ENCODE peak calls at places on chromosomes 3 and 15, in five cellular contexts. P is lung; I is H1; T is K562; B is CD8-positive, alpha-beta memory T cell. K is an unnamed sample.

GRCh38 chr3:169145551-169145950 is 518.0 kb downstream of the MECOM start:
- DNase-seq in P (no peak), I (no peak), T (no peak), B (no peak), K (no peak)

GRCh38 chr3:109355625-109356441 is 18.5 kb upstream of the DPPA4 start:
- DNase-seq in P (no peak), I (no peak), T (no peak), B (no peak), K (no peak)

GRCh38 chr15:68784206-68784605 is 36.5 kb downstream of the ANP32A start:
- DNase-seq in P (no peak), I (no peak), T (no peak), B (no peak), K (no peak)

GRCh38 chr3:27976933-27977332 is 254.8 kb upstream of the EOMES start:
- DNase-seq in P (no peak), I (no peak), T (no peak), B (no peak), K (no peak)

GRCh38 chr3:37520802-37521350 is 340.8 kb upstream of the CTDSPL start:
- DNase-seq in P (no peak), I (no peak), T (no peak), B (no peak), K (no peak)

GRCh38 chr15:73936588-73937312 is 10.5 kb downstream of the LOXL1 start:
- DNase-seq in P (no peak), I (no peak), T (no peak), B (no peak), K (no peak)

GRCh38 chr3:12993022-12993622 is 80.1 kb downstream of the IQSEC1 start:
- DNase-seq in P (no peak), I (peak; percentile 77), T (peak; percentile 70), B (peak; percentile 46), K (no peak)

GRCh38 chr3:139353920-139354556 is 10.2 kb downstream of the MRPS22 start:
- DNase-seq in P (no peak), I (no peak), T (peak; percentile 63), B (no peak), K (no peak)

GRCh38 chr3:128784228-128784627 is 58.2 kb downstream of the RAB7A start:
- DNase-seq in P (no peak), I (peak; percentile 83), T (peak; percentile 46), B (peak; percentile 52), K (peak; percentile 79)

GRCh38 chr3:69699183-69699582 is 40.1 kb upstream of the MITF start:
- DNase-seq in P (no peak), I (no peak), T (no peak), B (no peak), K (no peak)

GRCh38 chr3:145058483-145058882 is 1086.9 kb downstream of the DIPK2A start:
- DNase-seq in P (no peak), I (no peak), T (no peak), B (no peak), K (no peak)

GRCh38 chr15:46956456-46956855 is 760.8 kb upstream of the SEMA6D start:
- DNase-seq in P (no peak), I (no peak), T (no peak), B (no peak), K (peak; percentile 5)

GRCh38 chr15:94445529-94446160 is 214.3 kb downstream of the MCTP2 start:
- DNase-seq in P (no peak), I (no peak), T (no peak), B (no peak), K (no peak)

GRCh38 chr3:156694536-156694935 is 20.1 kb downstream of the TIPARP start:
- DNase-seq in P (no peak), I (no peak), T (no peak), B (no peak), K (no peak)

GRCh38 chr3:175805825-175806224 is 946.7 kb downstream of the NAALADL2 start:
- DNase-seq in P (no peak), I (no peak), T (no peak), B (no peak), K (no peak)

GRCh38 chr15:74365619-74366445 is 1.6 kb downstream of the CYP11A1 start:
- DNase-seq in P (no peak), I (peak; percentile 83), T (no peak), B (no peak), K (peak; percentile 65)

GRCh38 chr15:31302029-31302657 is 24.5 kb upstream of the KLF13 start:
- DNase-seq in P (peak; percentile 24), I (peak; percentile 39), T (no peak), B (no peak), K (peak; percentile 40)

GRCh38 chr15:68596691-68597090 is 17.9 kb downstream of the CORO2B start:
- DNase-seq in P (no peak), I (no peak), T (no peak), B (no peak), K (no peak)

GRCh38 chr3:142566096-142566495 is 12.4 kb downstream of the ATR start:
- DNase-seq in P (no peak), I (no peak), T (no peak), B (no peak), K (no peak)

GRCh38 chr3:14288833-14289451 is 110.3 kb downstream of the LSM3 start:
- DNase-seq in P (no peak), I (no peak), T (no peak), B (no peak), K (no peak)

GRCh38 chr3:42979044-42979962 is at the start of gene GASK1A:
- DNase-seq in P (peak; percentile 46), I (peak; percentile 87), T (no peak), B (no peak), K (peak; percentile 84)

GRCh38 chr3:38521391-38521987 is 25.3 kb downstream of the EXOG start:
- DNase-seq in P (peak; percentile 54), I (peak; percentile 83), T (peak; percentile 65), B (peak; percentile 74), K (peak; percentile 67)

GRCh38 chr15:27757050-27757449 is 342.1 kb downstream of the OCA2 start:
- DNase-seq in P (peak; percentile 16), I (peak; percentile 19), T (no peak), B (no peak), K (no peak)

GRCh38 chr3:71488882-71489281 is 94.6 kb downstream of the FOXP1 start:
- DNase-seq in P (no peak), I (no peak), T (no peak), B (no peak), K (peak; percentile 47)

GRCh38 chr3:71487418-71487817 is 96.1 kb downstream of the FOXP1 start:
- DNase-seq in P (no peak), I (no peak), T (no peak), B (no peak), K (no peak)

GRCh38 chr3:71486831-71487230 is 96.7 kb downstream of the FOXP1 start:
- DNase-seq in P (no peak), I (no peak), T (no peak), B (no peak), K (no peak)

GRCh38 chr3:71489315-71489761 is 94.2 kb downstream of the FOXP1 start:
- DNase-seq in P (no peak), I (no peak), T (no peak), B (peak; percentile 54), K (no peak)

GRCh38 chr3:71488391-71488809 is 95.1 kb downstream of the FOXP1 start:
- DNase-seq in P (no peak), I (no peak), T (no peak), B (no peak), K (no peak)
- H3K27ac ChIP-seq in P (no peak overlapping the region), I (no peak overlapping the region), T (no peak overlapping the region), B (no peak overlapping the region), K (no peak overlapping the region)

GRCh38 chr3:101836160-101836559 is 13.2 kb upstream of the NFKBIZ start:
- DNase-seq in P (no peak), I (no peak), T (no peak), B (no peak), K (no peak)
- H3K4me1 ChIP-seq in P (peaks cover 1% of the 10 kb centered on the region), I (peaks cover 3% of the 10 kb centered on the region), T (no peaks in the 10 kb centered on the region), B (no peaks in the 10 kb centered on the region), K (peaks cover 2% of the 10 kb centered on the region)

GRCh38 chr3:16490062-16490641 is 23.3 kb downstream of the RFTN1 start:
- DNase-seq in P (no peak), I (no peak), T (no peak), B (no peak), K (no peak)
- H3K27ac ChIP-seq in P (no peak overlapping the region), I (no peak overlapping the region), T (no peak overlapping the region), B (no peak overlapping the region), K (no peak overlapping the region)

GRCh38 chr3:119343719-119344118 is 49.5 kb downstream of the ARHGAP31 start:
- DNase-seq in P (no peak), I (no peak), T (no peak), B (no peak), K (no peak)

GRCh38 chr3:119346076-119346496 is 51.9 kb downstream of the ARHGAP31 start:
- DNase-seq in P (no peak), I (no peak), T (no peak), B (no peak), K (no peak)

GRCh38 chr3:119350114-119350513 is 55.9 kb downstream of the ARHGAP31 start:
- DNase-seq in P (no peak), I (peak; percentile 63), T (no peak), B (no peak), K (peak; percentile 60)

GRCh38 chr3:119349353-119349752 is 55.2 kb downstream of the ARHGAP31 start:
- DNase-seq in P (no peak), I (peak; percentile 58), T (no peak), B (no peak), K (no peak)

GRCh38 chr3:119347036-119347435 is 52.9 kb downstream of the ARHGAP31 start:
- DNase-seq in P (no peak), I (no peak), T (no peak), B (no peak), K (no peak)
- H3K4me1 ChIP-seq in P (peaks cover 26% of the 10 kb centered on the region), I (peaks cover 5% of the 10 kb centered on the region), T (no peaks in the 10 kb centered on the region), B (peaks cover 12% of the 10 kb centered on the region), K (peaks cover 24% of the 10 kb centered on the region)

GRCh38 chr3:197465996-197466549 is 89.7 kb downstream of the BDH1 start:
- DNase-seq in P (no peak), I (no peak), T (no peak), B (no peak), K (no peak)
- H3K27ac ChIP-seq in P (no peak overlapping the region), I (no peak overlapping the region), T (no peak overlapping the region), B (no peak overlapping the region), K (no peak overlapping the region)

GRCh38 chr3:47323431-47324277 is 40.9 kb downstream of the KLHL18 start:
- DNase-seq in P (no peak), I (no peak), T (peak; percentile 63), B (no peak), K (no peak)

GRCh38 chr3:47324278-47324865 is 41.6 kb downstream of the KLHL18 start:
- DNase-seq in P (peak; percentile 65), I (peak; percentile 75), T (peak; percentile 77), B (peak; percentile 58), K (peak; percentile 29)

GRCh38 chr3:47315069-47315647 is 32.4 kb downstream of the KLHL18 start:
- DNase-seq in P (no peak), I (no peak), T (peak; percentile 33), B (no peak), K (peak; percentile 72)

GRCh38 chr3:47318921-47319320 is 36.2 kb downstream of the KLHL18 start:
- DNase-seq in P (no peak), I (no peak), T (no peak), B (no peak), K (no peak)

GRCh38 chr3:47319952-47320351 is 37.2 kb downstream of the KLHL18 start:
- DNase-seq in P (no peak), I (no peak), T (no peak), B (no peak), K (no peak)
- H3K4me1 ChIP-seq in P (peaks cover 4% of the 10 kb centered on the region), I (no peaks in the 10 kb centered on the region), T (peaks cover 32% of the 10 kb centered on the region), B (no peaks in the 10 kb centered on the region), K (peaks cover 9% of the 10 kb centered on the region)